ENCODE peak calls at places on chromosome 19, in six cellular contexts. Q is RWPE1, Y is AG09319, S is endothelial cell, K is breast epithelium, D is cardiac fibroblast. A is an unnamed sample.

GRCh38 chr19:10184636-10185035 is 10.1 kb downstream of the DNMT1 start:
- DNase-seq in Q (peak), Y (no peak), S (no peak), K (peak), D (no peak), A (no peak)

GRCh38 chr19:40717880-40718773 is 1.2 kb downstream of the ITPKC start:
- DNase-seq in Q (peak), Y (no peak), S (no peak), K (peak), D (peak), A (no peak)

GRCh38 chr19:291561-292280 is 518 bp upstream of the PLPP2 start:
- DNase-seq in Q (no peak), Y (no peak), S (no peak), K (no peak), D (no peak), A (no peak)

GRCh38 chr19:36140289-36141038 is 598 bp downstream of the CAPNS1 start:
- DNase-seq in Q (peak), Y (no peak), S (peak), K (peak), D (peak), A (no peak)

GRCh38 chr19:41771410-41771809 is 16.1 kb downstream of the CEACAM6 start:
- DNase-seq in Q (no peak), Y (no peak), S (no peak), K (no peak), D (no peak), A (no peak)

GRCh38 chr19:7869910-7870511 is 4.2 kb downstream of the PRR36 start:
- DNase-seq in Q (peak), Y (no peak), S (no peak), K (peak), D (peak), A (peak)

GRCh38 chr19:33496016-33496415 is 25.6 kb downstream of the PEPD start:
- DNase-seq in Q (no peak), Y (no peak), S (no peak), K (no peak), D (no peak), A (no peak)

GRCh38 chr19:18456974-18457373 is 19.0 kb upstream of the ISYNA1 start:
- DNase-seq in Q (no peak), Y (no peak), S (no peak), K (no peak), D (peak), A (no peak)

GRCh38 chr19:40567750-40568494 is 8.8 kb upstream of the SHKBP1 start:
- DNase-seq in Q (no peak), Y (no peak), S (no peak), K (no peak), D (no peak), A (no peak)

GRCh38 chr19:11519138-11519537 is 9.8 kb downstream of the ECSIT start:
- DNase-seq in Q (no peak), Y (no peak), S (no peak), K (no peak), D (no peak), A (no peak)

GRCh38 chr19:17530586-17530985 is 19.1 kb downstream of the PGLS start:
- DNase-seq in Q (no peak), Y (no peak), S (no peak), K (no peak), D (no peak), A (no peak)

GRCh38 chr19:17871878-17872250 is at the start of gene SLC5A5:
- DNase-seq in Q (no peak), Y (no peak), S (no peak), K (no peak), D (no peak), A (no peak)

GRCh38 chr19:413756-414420 is 4.9 kb upstream of the C2CD4C start:
- DNase-seq in Q (no peak), Y (no peak), S (no peak), K (no peak), D (no peak), A (no peak)

GRCh38 chr19:35977446-35978222 is 17.4 kb upstream of the SDHAF1 start:
- DNase-seq in Q (no peak), Y (no peak), S (peak), K (no peak), D (no peak), A (no peak)

GRCh38 chr19:45406957-45407375 is 522 bp downstream of the POLR1G start:
- DNase-seq in Q (no peak), Y (no peak), S (no peak), K (no peak), D (no peak), A (no peak)

GRCh38 chr19:1651548-1652394 is 644 bp downstream of the TCF3 start:
- DNase-seq in Q (peak), Y (no peak), S (peak), K (peak), D (peak), A (peak)

GRCh38 chr19:11594084-11594483 is 3.2 kb upstream of the ZNF627 start:
- DNase-seq in Q (no peak), Y (no peak), S (no peak), K (no peak), D (no peak), A (no peak)

GRCh38 chr19:10655457-10656312 is 1.5 kb downstream of the ILF3 start:
- DNase-seq in Q (no peak), Y (no peak), S (peak), K (no peak), D (peak), A (no peak)

GRCh38 chr19:41995959-41996797 is 2.1 kb upstream of the ATP1A3 start:
- DNase-seq in Q (no peak), Y (no peak), S (no peak), K (no peak), D (no peak), A (no peak)

GRCh38 chr19:1469936-1470863 is 8.8 kb downstream of the C19orf25 start:
- DNase-seq in Q (peak), Y (no peak), S (no peak), K (peak), D (no peak), A (no peak)

GRCh38 chr19:5096536-5096935 is 127.6 kb downstream of the KDM4B start:
- DNase-seq in Q (no peak), Y (no peak), S (no peak), K (no peak), D (no peak), A (no peak)

GRCh38 chr19:38061294-38061693 is 154.3 kb downstream of the SIPA1L3 start:
- DNase-seq in Q (peak), Y (peak), S (no peak), K (no peak), D (peak), A (no peak)

GRCh38 chr19:48169585-48169973 is 565 bp downstream of the LIG1 start:
- DNase-seq in Q (peak), Y (peak), S (peak), K (peak), D (peak), A (peak)
- TF ChIP-seq CTCF in Q (no peak), Y (no peak), S (no peak), K (no peak), D (no peak), A (no peak)

GRCh38 chr19:6272913-6273600 is 6.7 kb downstream of the MLLT1 start:
- DNase-seq in Q (no peak), Y (no peak), S (no peak), K (no peak), D (no peak), A (no peak)

GRCh38 chr19:6271721-6272410 is 7.9 kb downstream of the MLLT1 start:
- DNase-seq in Q (no peak), Y (no peak), S (no peak), K (peak), D (peak), A (no peak)

GRCh38 chr19:6271251-6271650 is 8.5 kb downstream of the MLLT1 start:
- DNase-seq in Q (no peak), Y (no peak), S (no peak), K (no peak), D (peak), A (no peak)

GRCh38 chr19:6273701-6274601 is 5.8 kb downstream of the MLLT1 start:
- DNase-seq in Q (peak), Y (peak), S (no peak), K (peak), D (peak), A (no peak)

GRCh38 chr19:6272411-6272791 is 7.4 kb downstream of the MLLT1 start:
- DNase-seq in Q (no peak), Y (no peak), S (no peak), K (no peak), D (no peak), A (no peak)
- TF ChIP-seq CTCF in Q (no peak), Y (no peak), S (no peak), K (no peak), D (no peak), A (no peak)

DNA sequence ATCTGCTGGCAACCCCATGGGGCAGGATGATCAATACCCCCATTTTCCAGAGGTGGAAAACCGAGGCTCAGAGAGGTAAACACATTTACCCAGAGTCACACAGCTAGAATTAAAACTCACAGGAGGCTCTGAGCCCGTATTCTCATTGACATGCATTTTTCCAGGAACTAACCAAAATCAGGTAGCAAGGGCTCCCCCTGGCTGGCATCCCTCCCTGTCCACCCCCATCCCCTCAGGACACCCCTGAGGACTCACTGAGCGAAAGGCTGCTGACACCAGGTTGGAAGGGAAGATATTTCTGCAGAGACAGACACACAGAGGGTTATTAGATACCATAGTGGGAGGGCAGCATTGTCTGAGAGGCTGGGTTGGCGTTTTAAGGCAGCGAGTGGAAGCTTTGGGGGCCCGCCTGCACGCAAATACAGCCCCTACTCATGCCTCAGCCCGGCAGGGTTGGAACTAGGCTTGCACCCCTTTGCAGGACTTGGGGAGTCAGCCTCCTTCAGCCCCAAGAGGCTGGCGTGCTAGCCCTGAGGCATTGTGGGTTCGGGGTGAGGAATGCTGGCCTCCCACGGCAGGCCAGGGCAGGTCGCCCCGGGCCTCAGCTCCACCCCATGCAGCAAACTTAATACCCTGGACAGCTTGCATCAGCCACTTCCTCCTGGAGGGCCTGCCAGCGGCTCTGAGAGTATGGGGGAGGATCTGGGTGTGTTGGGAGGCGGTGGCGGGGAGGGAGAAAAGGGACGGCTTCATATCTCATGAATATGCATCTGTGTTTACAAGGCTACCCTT is 3.9 kb downstream of the SLC1A5 start:
- DNase-seq in Q (peak), Y (peak), S (peak), K (peak), D (peak), A (peak)
- TF ChIP-seq CTCF in Q (no peak), Y (peak), S (no peak), K (no peak), D (peak), A (no peak)

GRCh38 chr19:48283908-48284307 is 14.0 kb downstream of the ZNF114 start:
- DNase-seq in Q (no peak), Y (no peak), S (no peak), K (no peak), D (peak), A (no peak)
- TF ChIP-seq CTCF in Q (no peak), Y (no peak), S (no peak), K (no peak), D (no peak), A (no peak)

A was measured in mesothelial cell of epicardium.